ENCODE peak calls at places on chromosome 14, in seven cellular contexts. H, G, Q, E, R, V and S are unnamed samples.

GRCh38 chr14:81423504-81423903 is 23.4 kb upstream of the STON2 start:
- DNase-seq in H (peak; percentile 71), G (no peak), Q (no peak), E (no peak), R (no peak), V (no peak), S (peak; percentile 75)

GRCh38 chr14:51691176-51691575 is 39.5 kb downstream of the FRMD6 start:
- DNase-seq in H (no peak), G (no peak), Q (no peak), E (no peak), R (no peak), V (no peak), S (no peak)

GRCh38 chr14:58479975-58480374 is 52.5 kb downstream of the KIAA0586 start:
- DNase-seq in H (no peak), G (no peak), Q (no peak), E (no peak), R (no peak), V (no peak), S (no peak)

GRCh38 chr14:24459331-24459730 is 16.8 kb upstream of the SDR39U1 start:
- DNase-seq in H (no peak), G (no peak), Q (no peak), E (no peak), R (no peak), V (no peak), S (no peak)

GRCh38 chr14:36508418-36509051 is 11.5 kb downstream of the NKX2-1 start:
- DNase-seq in H (no peak), G (no peak), Q (no peak), E (peak; percentile 62), R (no peak), V (no peak), S (no peak)

GRCh38 chr14:59454131-59454530 is 11.0 kb downstream of the GPR135 start:
- DNase-seq in H (no peak), G (no peak), Q (no peak), E (no peak), R (no peak), V (no peak), S (no peak)

GRCh38 chr14:56549721-56550120 is 29.9 kb upstream of the TMEM260 start:
- DNase-seq in H (no peak), G (no peak), Q (no peak), E (no peak), R (no peak), V (no peak), S (no peak)

GRCh38 chr14:50875359-50876090 is 3.7 kb downstream of the ABHD12B start:
- DNase-seq in H (no peak), G (no peak), Q (no peak), E (no peak), R (no peak), V (no peak), S (no peak)

GRCh38 chr14:34496679-34497513 is 34.9 kb upstream of the SPTSSA start:
- DNase-seq in H (peak; percentile 81), G (peak; percentile 85), Q (peak; percentile 97), E (peak; percentile 76), R (peak; percentile 97), V (peak; percentile 74), S (peak; percentile 91)

DNA sequence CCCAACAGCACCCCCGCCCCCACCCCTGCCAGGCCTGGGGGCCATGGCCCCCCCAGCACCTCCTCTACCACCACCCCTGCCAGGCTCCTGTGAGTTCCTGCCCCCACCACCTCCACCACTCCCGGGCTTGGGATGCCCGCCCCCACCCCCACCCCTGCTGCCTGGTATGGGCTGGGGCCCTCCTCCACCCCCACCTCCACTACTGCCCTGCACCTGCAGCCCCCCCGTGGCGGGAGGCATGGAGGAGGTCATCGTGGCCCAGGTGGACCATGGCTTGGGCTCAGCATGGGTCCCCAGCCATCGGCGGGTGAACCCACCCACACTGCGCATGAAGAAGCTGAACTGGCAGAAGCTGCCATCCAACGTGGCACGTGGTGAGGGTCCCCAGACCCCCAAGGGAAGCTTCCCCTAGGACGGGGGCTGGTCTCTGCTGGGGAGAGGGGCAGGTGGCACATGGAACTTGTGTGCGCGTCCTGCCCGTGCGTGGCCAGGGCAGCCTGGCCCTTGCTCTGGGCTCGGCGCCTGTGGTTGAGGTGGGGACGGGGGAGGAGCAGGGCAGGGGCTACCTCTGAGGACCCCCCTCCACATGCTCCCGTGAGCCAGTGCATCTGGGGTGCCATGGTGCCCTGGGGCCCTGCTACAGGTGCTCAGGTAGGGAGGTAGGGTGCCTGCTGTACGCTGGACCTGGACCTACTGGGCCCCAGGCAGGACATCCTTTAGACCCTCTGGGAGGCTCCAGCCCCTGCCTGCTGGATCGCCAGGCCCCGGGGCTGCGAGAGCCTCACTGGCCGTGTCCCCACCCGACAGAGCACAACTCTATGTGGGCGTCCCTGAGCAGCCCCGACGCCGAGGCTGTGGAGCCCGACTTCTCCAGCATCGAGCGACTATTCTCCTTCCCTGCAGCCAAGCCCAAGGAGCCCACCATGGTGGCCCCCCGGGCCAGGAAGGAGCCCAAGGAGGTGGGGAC is 16.1 kb upstream of the ADSS1 start:
- DNase-seq in H (no peak), G (no peak), Q (no peak), E (peak; percentile 49), R (no peak), V (no peak), S (no peak)
- TF ChIP-seq POLR2AphosphoS5 in H (no peak), G (peak; percentile 15), Q (no peak), E (no peak), R (no peak), V (no peak), S (no peak)

DNA sequence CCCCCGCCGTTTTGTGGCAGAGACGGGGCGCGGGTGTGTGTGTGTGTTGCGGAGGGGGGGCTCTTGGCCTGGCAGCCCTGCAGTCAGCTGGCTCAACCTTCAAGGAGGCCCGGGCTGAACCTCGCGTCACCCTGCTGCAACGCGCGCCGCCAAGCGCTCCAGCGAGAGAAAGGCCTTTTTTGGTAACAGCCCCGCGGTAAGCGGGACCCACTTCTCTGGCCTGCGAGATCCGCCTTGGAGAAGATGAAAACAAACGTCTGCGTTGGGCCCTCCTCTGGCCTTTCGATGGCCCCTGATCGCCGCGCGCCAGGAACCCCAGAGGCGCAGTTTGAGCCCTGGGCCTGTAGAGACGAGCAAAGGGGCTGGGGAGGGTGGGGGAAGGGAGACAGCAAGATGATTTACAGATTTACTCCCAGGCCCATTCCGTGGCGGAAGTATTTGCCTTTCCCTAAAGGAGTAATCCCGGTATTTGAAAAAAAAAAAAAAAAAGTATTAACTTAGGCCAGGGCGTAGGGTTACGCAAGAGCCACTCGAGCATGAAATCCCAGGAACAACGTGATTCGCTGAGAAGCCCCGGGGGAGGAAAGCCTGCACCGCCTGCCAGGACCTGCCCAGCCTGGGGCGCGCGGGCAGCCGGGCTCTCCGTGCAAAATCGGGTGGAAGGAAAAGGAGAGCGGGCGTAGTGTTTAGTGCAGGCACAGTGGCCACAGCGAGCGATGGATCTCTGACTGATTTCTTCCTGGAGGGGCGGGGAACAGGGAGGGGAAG is 4.5 kb upstream of the IRF2BPL start:
- DNase-seq in H (no peak), G (no peak), Q (no peak), E (peak; percentile 87), R (peak; percentile 99), V (peak; percentile 89), S (peak; percentile 97)
- TF ChIP-seq POLR2AphosphoS5 in H (no peak), G (peak; percentile 41), Q (peak; percentile 66), E (peak; percentile 13), R (peak; percentile 84), V (peak; percentile 92), S (peak; percentile 93)

DNA sequence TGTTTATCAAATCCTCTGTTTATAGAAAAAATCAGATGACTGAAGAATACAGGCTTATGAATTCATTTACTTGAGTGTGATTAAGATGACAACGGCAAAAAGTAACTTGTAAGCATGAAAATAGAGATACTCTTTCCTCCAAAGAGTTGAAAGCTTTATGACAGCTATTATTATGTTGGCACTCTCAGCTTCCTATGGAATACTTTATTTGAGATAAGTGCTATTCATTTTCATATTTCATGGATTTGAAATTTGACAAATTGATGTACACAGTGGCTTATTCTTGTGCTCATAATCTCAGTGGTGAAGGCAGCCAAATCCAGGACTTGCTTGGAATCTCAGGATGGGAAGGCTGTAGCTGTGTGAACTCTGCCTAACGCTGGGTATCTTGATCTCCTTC is 991.6 kb downstream of the GALC start:
- DNase-seq in H (no peak), G (no peak), Q (no peak), E (no peak), R (no peak), V (no peak), S (no peak)
- TF ChIP-seq POLR2AphosphoS5 in H (no peak), G (no peak), Q (no peak), E (no peak), R (no peak), V (no peak), S (no peak)

GRCh38 chr14:101876539-101876938 is 87.8 kb upstream of the DYNC1H1 start:
- DNase-seq in H (no peak), G (no peak), Q (no peak), E (no peak), R (peak; percentile 95), V (peak; percentile 83), S (peak; percentile 86)
- TF ChIP-seq POLR2AphosphoS5 in H (no peak), G (no peak), Q (no peak), E (no peak), R (peak; percentile 100), V (peak; percentile 95), S (no peak)

GRCh38 chr14:63735720-63736119 is 7.9 kb upstream of the SGPP1 start:
- DNase-seq in H (no peak), G (no peak), Q (no peak), E (no peak), R (no peak), V (no peak), S (no peak)

GRCh38 chr14:63737582-63738006 is 9.7 kb upstream of the SGPP1 start:
- DNase-seq in H (no peak), G (no peak), Q (no peak), E (no peak), R (no peak), V (no peak), S (no peak)
- TF ChIP-seq POLR2AphosphoS5 in H (no peak), G (no peak), Q (no peak), E (no peak), R (no peak), V (no peak), S (no peak)